ENCODE peak calls at places on chromosomes 11 and 22, in four cellular contexts. U is CD8-positive, alpha-beta T cell; T is aorta; P is GM23248. D is an unnamed sample. For H3K36me3, the result is how much of the 10 kb centered on the place peaks cover.

GRCh38 chr22:48957311-48957986 is 870.2 kb downstream of the BRD1 start:
- DNase-seq in U (no peak), T (no peak), P (no peak), D (no peak)

GRCh38 chr11:119404872-119405271 is 18.1 kb downstream of the THY1 start:
- DNase-seq in U (no peak), T (no peak), P (no peak), D (no peak)

GRCh38 chr22:47201186-47201995 is 438.9 kb downstream of the TBC1D22A start:
- DNase-seq in U (no peak), T (no peak), P (no peak), D (no peak)

GRCh38 chr11:9861860-9862725 is 198.2 kb downstream of the SWAP70 start:
- DNase-seq in U (peak), T (no peak), P (peak), D (peak)

GRCh38 chr22:21639359-21639758 is 2.7 kb upstream of the SDF2L1 start:
- DNase-seq in U (no peak), T (no peak), P (no peak), D (no peak)

GRCh38 chr22:29621761-29622526 is 18.5 kb downstream of the NF2 start:
- DNase-seq in U (no peak), T (no peak), P (peak), D (no peak)

GRCh38 chr22:17779286-17780115 is 5.2 kb upstream of the BID start:
- DNase-seq in U (no peak), T (no peak), P (no peak), D (peak)

GRCh38 chr11:11465280-11465679 is 112.2 kb upstream of the CSNK2A3 start:
- DNase-seq in U (no peak), T (no peak), P (no peak), D (no peak)

GRCh38 chr22:34096770-34097169 is 176.5 kb upstream of the LARGE1 start:
- DNase-seq in U (no peak), T (no peak), P (no peak), D (no peak)

GRCh38 chr22:50112151-50113118 is 22.6 kb downstream of the MOV10L1 start:
- DNase-seq in U (no peak), T (peak), P (peak), D (no peak)

GRCh38 chr22:35648066-35649025 is at the start of gene APOL6:
- DNase-seq in U (peak), T (no peak), P (peak), D (peak)

GRCh38 chr11:66366844-66367477 is 4.6 kb downstream of the SLC29A2 start:
- DNase-seq in U (no peak), T (no peak), P (no peak), D (no peak)

GRCh38 chr11:79045811-79046304 is 395.0 kb downstream of the TENM4 start:
- DNase-seq in U (no peak), T (no peak), P (no peak), D (no peak)

GRCh38 chr22:22901578-22902218 is 14.1 kb downstream of the IGLL5 start:
- DNase-seq in U (no peak), T (no peak), P (no peak), D (peak)

GRCh38 chr11:87803748-87804147 is 371.5 kb downstream of the RAB38 start:
- DNase-seq in U (no peak), T (no peak), P (no peak), D (no peak)

GRCh38 chr22:24435861-24436351 is 8.5 kb downstream of the ADORA2A start:
- DNase-seq in U (no peak), T (no peak), P (peak), D (no peak)

GRCh38 chr11:119863811-119864601 is 135.0 kb upstream of the NECTIN1 start:
- DNase-seq in U (no peak), T (no peak), P (no peak), D (no peak)

GRCh38 chr22:42805016-42805997 is 51.8 kb downstream of the ARFGAP3 start:
- DNase-seq in U (no peak), T (no peak), P (no peak), D (no peak)

GRCh38 chr11:116257871-116258270 is 514.9 kb downstream of the BUD13 start:
- DNase-seq in U (no peak), T (no peak), P (no peak), D (no peak)
- H3K36me3 ChIP-seq in U (under half), T (under half), P (under half), D (under half)

GRCh38 chr11:14974021-14974698 is 2.0 kb upstream of the CALCA start:
- DNase-seq in U (no peak), T (no peak), P (no peak), D (peak)
- H3K36me3 ChIP-seq in U (under half), T (under half), P (under half), D (under half)

GRCh38 chr11:596374-596773 is 19.4 kb downstream of the IRF7 start:
- DNase-seq in U (no peak), T (no peak), P (no peak), D (no peak)
- H3K36me3 ChIP-seq in U (half or more), T (under half), P (under half), D (under half)

GRCh38 chr11:34977039-34977906 is 60.9 kb downstream of the PDHX start:
- DNase-seq in U (no peak), T (no peak), P (peak), D (no peak)
- H3K36me3 ChIP-seq in U (under half), T (under half), P (under half), D (under half)

GRCh38 chr11:61297741-61298140 is 2.6 kb upstream of the VWCE start:
- DNase-seq in U (no peak), T (peak), P (peak), D (no peak)
- H3K36me3 ChIP-seq in U (under half), T (under half), P (under half), D (under half)

D was measured in GM06990.